ENCODE peak calls at places on chromosomes 7 and 10, in nine cellular contexts. D is endothelial cell, K is HuH-7.5, V is left cardiac atrium, H is Ammon's horn, J is HT-29, C is hippocampal formation, E is GM12865, A is body of pancreas. Z is an unnamed sample.

GRCh38 chr10:31098091-31098490 is 66.4 kb upstream of the ZNF438 start:
- DNase-seq in J (no peak), H (no peak), E (no peak), C (no peak), A (no peak), K (no peak), V (no peak), D (no peak), Z (peak; percentile 18)

GRCh38 chr10:103612462-103613365 is 119.2 kb downstream of the NEURL1 start:
- DNase-seq in H (peak; percentile 72), A (no peak), J (no peak), V (no peak), E (no peak), K (no peak), D (no peak), C (peak; percentile 31), Z (no peak)

GRCh38 chr7:98514211-98515150 is 102.6 kb upstream of the NPTX2 start:
- DNase-seq in D (no peak), C (no peak), J (no peak), V (no peak), E (no peak), H (no peak), A (no peak), K (no peak), Z (no peak)

GRCh38 chr10:127776816-127777215 is 39.8 kb downstream of the FOXI2 start:
- DNase-seq in E (peak; percentile 41), H (no peak), C (no peak), A (no peak), J (no peak), D (no peak), V (no peak), K (no peak), Z (no peak)

GRCh38 chr10:42961776-42962119 is 115.1 kb upstream of the RET start:
- DNase-seq in V (no peak), A (peak; percentile 2), C (no peak), H (no peak), J (no peak), E (no peak), D (peak; percentile 1), K (no peak), Z (no peak)

GRCh38 chr10:42969147-42969546 is 107.7 kb upstream of the RET start:
- DNase-seq in H (no peak), D (no peak), V (no peak), J (no peak), C (no peak), E (no peak), K (no peak), A (no peak), Z (no peak)

GRCh38 chr10:100827819-100828743 is 82.7 kb downstream of the PAX2 start:
- DNase-seq in A (peak; percentile 71), K (peak; percentile 85), D (peak; percentile 60), C (no peak), V (peak; percentile 40), H (no peak), E (peak; percentile 27), J (peak; percentile 31), Z (peak; percentile 57)

GRCh38 chr7:93359520-93360198 is 127.5 kb downstream of the VPS50 start:
- DNase-seq in E (no peak), A (no peak), K (no peak), H (no peak), V (no peak), D (no peak), J (no peak), C (no peak), Z (no peak)

GRCh38 chr7:38310601-38311057 is 37.2 kb upstream of the TARP start:
- DNase-seq in V (peak; percentile 67), A (peak; percentile 52), E (no peak), D (no peak), H (peak; percentile 62), K (no peak), J (no peak), C (no peak), Z (peak; percentile 10)

GRCh38 chr10:63738410-63738809 is 217.2 kb downstream of the REEP3 start:
- DNase-seq in H (no peak), J (peak; percentile 34), A (no peak), D (no peak), C (no peak), K (no peak), E (no peak), V (no peak), Z (peak; percentile 52)

GRCh38 chr10:128879030-128879429 is 588.0 kb upstream of the MGMT start:
- DNase-seq in J (no peak), K (no peak), V (no peak), C (no peak), D (no peak), A (no peak), H (no peak), E (no peak), Z (no peak)

GRCh38 chr10:71980181-71981023 is 16.2 kb downstream of the CHST3 start:
- DNase-seq in K (no peak), H (no peak), A (no peak), E (no peak), C (no peak), V (no peak), D (no peak), J (no peak), Z (peak; percentile 52)

GRCh38 chr10:56269181-56269580 is 91.9 kb downstream of the ZWINT start:
- DNase-seq in C (no peak), A (no peak), H (no peak), E (no peak), K (no peak), J (no peak), V (no peak), D (no peak), Z (no peak)

GRCh38 chr7:157219154-157219553 is 80.4 kb downstream of the UBE3C start:
- DNase-seq in V (no peak), K (no peak), D (no peak), C (no peak), A (peak; percentile 10), H (peak; percentile 39), J (no peak), E (peak; percentile 44), Z (no peak)

GRCh38 chr10:91162495-91163268 is 57.8 kb upstream of the PCGF5 start:
- DNase-seq in D (peak; percentile 47), V (peak; percentile 85), E (peak; percentile 74), J (peak; percentile 31), A (peak; percentile 88), C (peak; percentile 76), H (peak; percentile 93), K (peak; percentile 59), Z (peak; percentile 86)

GRCh38 chr7:113289140-113289740 is 170.9 kb upstream of the SMIM30 start:
- DNase-seq in K (peak; percentile 18), A (peak; percentile 21), E (peak; percentile 30), C (peak; percentile 4), D (no peak), J (peak; percentile 75), V (no peak), H (peak; percentile 16), Z (peak; percentile 53)

GRCh38 chr7:139471740-139472353 is 11.6 kb downstream of the KLRG2 start:
- DNase-seq in V (no peak), H (no peak), K (no peak), J (peak; percentile 38), D (no peak), E (no peak), A (no peak), C (no peak), Z (peak; percentile 39)

GRCh38 chr10:17349717-17350116 is 104.7 kb downstream of the ST8SIA6 start:
- DNase-seq in J (peak; percentile 82), D (no peak), K (no peak), A (no peak), C (no peak), H (no peak), V (no peak), E (no peak), Z (no peak)

GRCh38 chr7:157819517-157819807 is 482.7 kb downstream of the DNAJB6 start:
- DNase-seq in A (no peak), K (no peak), C (no peak), E (no peak), V (no peak), H (no peak), J (no peak), D (no peak), Z (no peak)

GRCh38 chr7:54985405-54986360 is 33.1 kb upstream of the EGFR start:
- DNase-seq in E (no peak), J (no peak), C (no peak), H (no peak), K (peak; percentile 40), A (no peak), D (no peak), V (no peak), Z (peak; percentile 29)

GRCh38 chr7:11751315-11751714 is 80.7 kb downstream of the THSD7A start:
- DNase-seq in E (no peak), K (no peak), D (no peak), C (no peak), A (no peak), J (no peak), V (no peak), H (no peak), Z (no peak)

GRCh38 chr10:132140167-132140925 is 46.4 kb upstream of the DPYSL4 start:
- DNase-seq in H (no peak), A (no peak), J (no peak), E (no peak), K (no peak), D (no peak), V (peak; percentile 17), C (no peak), Z (no peak)

GRCh38 chr7:142808802-142809583 is 38.2 kb downstream of the PRSS2 start:
- DNase-seq in K (no peak), A (peak; percentile 32), E (peak; percentile 98), D (no peak), J (peak; percentile 88), V (peak; percentile 35), H (no peak), C (no peak), Z (no peak)

GRCh38 chr10:9096288-9096687 is 1041.8 kb downstream of the GATA3 start:
- DNase-seq in A (no peak), C (no peak), E (no peak), K (no peak), V (no peak), J (no peak), H (no peak), D (no peak), Z (no peak)